ENCODE peak calls at places on chromosomes 7 and 10, in ten cellular contexts. One of them, this sample, is unnamed.

GRCh38 chr7:125149151-125149550 is 219.5 kb upstream of the POT1 start:
- DNase-seq in CD4-positive, alpha-beta memory T cell: no peak
- DNase-seq in psoas muscle: no peak
- DNase-seq in left ventricle myocardium inferior: no peak
- DNase-seq in right lobe of liver: no peak
- DNase-seq in gastrocnemius medialis: no peak
- DNase-seq in CD8-positive, alpha-beta T cell: no peak
- DNase-seq in lower lobe of right lung: no peak
- DNase-seq in cardiac muscle cell: peak; percentile 28
- DNase-seq in MM.1S: no peak
- DNase-seq in this sample: no peak

GRCh38 chr7:121294448-121294992 is 34.3 kb upstream of the WNT16 start:
- DNase-seq in right lobe of liver: no peak
- DNase-seq in MM.1S: no peak
- DNase-seq in lower lobe of right lung: no peak
- DNase-seq in gastrocnemius medialis: no peak
- DNase-seq in cardiac muscle cell: no peak
- DNase-seq in CD4-positive, alpha-beta memory T cell: no peak
- DNase-seq in left ventricle myocardium inferior: no peak
- DNase-seq in psoas muscle: no peak
- DNase-seq in CD8-positive, alpha-beta T cell: no peak
- DNase-seq in this sample: no peak

GRCh38 chr7:66265566-66265965 is 60.4 kb downstream of the TPST1 start:
- DNase-seq in CD4-positive, alpha-beta memory T cell: no peak
- DNase-seq in MM.1S: peak; percentile 21
- DNase-seq in cardiac muscle cell: peak; percentile 43
- DNase-seq in right lobe of liver: no peak
- DNase-seq in lower lobe of right lung: no peak
- DNase-seq in CD8-positive, alpha-beta T cell: no peak
- DNase-seq in psoas muscle: no peak
- DNase-seq in left ventricle myocardium inferior: no peak
- DNase-seq in gastrocnemius medialis: no peak
- DNase-seq in this sample: no peak

GRCh38 chr7:92489634-92490033 is 11.9 kb upstream of the ERVW-1 start:
- DNase-seq in lower lobe of right lung: no peak
- DNase-seq in gastrocnemius medialis: peak; percentile 6
- DNase-seq in right lobe of liver: no peak
- DNase-seq in CD8-positive, alpha-beta T cell: no peak
- DNase-seq in CD4-positive, alpha-beta memory T cell: no peak
- DNase-seq in left ventricle myocardium inferior: no peak
- DNase-seq in psoas muscle: no peak
- DNase-seq in MM.1S: no peak
- DNase-seq in cardiac muscle cell: peak; percentile 51
- DNase-seq in this sample: no peak

GRCh38 chr10:87053121-87053520 is 33.0 kb downstream of the FAM25A start:
- DNase-seq in gastrocnemius medialis: peak; percentile 45
- DNase-seq in CD8-positive, alpha-beta T cell: no peak
- DNase-seq in right lobe of liver: peak; percentile 59
- DNase-seq in CD4-positive, alpha-beta memory T cell: no peak
- DNase-seq in psoas muscle: no peak
- DNase-seq in MM.1S: no peak
- DNase-seq in left ventricle myocardium inferior: peak; percentile 37
- DNase-seq in cardiac muscle cell: peak; percentile 8
- DNase-seq in lower lobe of right lung: no peak
- DNase-seq in this sample: no peak

GRCh38 chr10:76302936-76303656 is 871.7 kb downstream of the LRMDA start:
- DNase-seq in CD4-positive, alpha-beta memory T cell: no peak
- DNase-seq in psoas muscle: no peak
- DNase-seq in left ventricle myocardium inferior: no peak
- DNase-seq in MM.1S: no peak
- DNase-seq in cardiac muscle cell: peak; percentile 33
- DNase-seq in lower lobe of right lung: no peak
- DNase-seq in gastrocnemius medialis: no peak
- DNase-seq in right lobe of liver: no peak
- DNase-seq in CD8-positive, alpha-beta T cell: no peak
- DNase-seq in this sample: no peak

GRCh38 chr7:65371468-65371867 is 2.2 kb upstream of the ZNF92 start:
- DNase-seq in psoas muscle: no peak
- DNase-seq in right lobe of liver: no peak
- DNase-seq in CD8-positive, alpha-beta T cell: no peak
- DNase-seq in MM.1S: no peak
- DNase-seq in lower lobe of right lung: no peak
- DNase-seq in cardiac muscle cell: peak; percentile 11
- DNase-seq in CD4-positive, alpha-beta memory T cell: no peak
- DNase-seq in left ventricle myocardium inferior: no peak
- DNase-seq in gastrocnemius medialis: no peak
- DNase-seq in this sample: no peak

GRCh38 chr7:17506601-17507000 is 208.1 kb downstream of the AHR start:
- DNase-seq in left ventricle myocardium inferior: no peak
- DNase-seq in CD4-positive, alpha-beta memory T cell: no peak
- DNase-seq in gastrocnemius medialis: no peak
- DNase-seq in right lobe of liver: no peak
- DNase-seq in cardiac muscle cell: peak; percentile 34
- DNase-seq in lower lobe of right lung: no peak
- DNase-seq in CD8-positive, alpha-beta T cell: no peak
- DNase-seq in psoas muscle: no peak
- DNase-seq in MM.1S: no peak
- DNase-seq in this sample: no peak

GRCh38 chr10:132547421-132547861 is 9.9 kb downstream of the INPP5A start:
- DNase-seq in MM.1S: no peak
- DNase-seq in left ventricle myocardium inferior: peak; percentile 13
- DNase-seq in psoas muscle: peak; percentile 12
- DNase-seq in right lobe of liver: no peak
- DNase-seq in gastrocnemius medialis: no peak
- DNase-seq in lower lobe of right lung: no peak
- DNase-seq in CD4-positive, alpha-beta memory T cell: no peak
- DNase-seq in cardiac muscle cell: no peak
- DNase-seq in CD8-positive, alpha-beta T cell: peak; percentile 61
- DNase-seq in this sample: peak; percentile 82

GRCh38 chr10:132543916-132544743 is 6.5 kb downstream of the INPP5A start:
- DNase-seq in psoas muscle: peak; percentile 9
- DNase-seq in gastrocnemius medialis: no peak
- DNase-seq in CD8-positive, alpha-beta T cell: peak; percentile 47
- DNase-seq in cardiac muscle cell: no peak
- DNase-seq in left ventricle myocardium inferior: peak; percentile 11
- DNase-seq in MM.1S: no peak
- DNase-seq in right lobe of liver: peak; percentile 53
- DNase-seq in CD4-positive, alpha-beta memory T cell: peak; percentile 32
- DNase-seq in lower lobe of right lung: no peak
- DNase-seq in this sample: peak; percentile 79

GRCh38 chr10:132546567-132547420 is 9.2 kb downstream of the INPP5A start:
- DNase-seq in gastrocnemius medialis: no peak
- DNase-seq in CD4-positive, alpha-beta memory T cell: no peak
- DNase-seq in cardiac muscle cell: no peak
- DNase-seq in left ventricle myocardium inferior: peak; percentile 18
- DNase-seq in lower lobe of right lung: no peak
- DNase-seq in MM.1S: no peak
- DNase-seq in CD8-positive, alpha-beta T cell: no peak
- DNase-seq in psoas muscle: peak; percentile 18
- DNase-seq in right lobe of liver: peak; percentile 82
- DNase-seq in this sample: peak; percentile 83

GRCh38 chr10:132544744-132545658 is 7.4 kb downstream of the INPP5A start:
- DNase-seq in left ventricle myocardium inferior: peak; percentile 13
- DNase-seq in CD8-positive, alpha-beta T cell: peak; percentile 33
- DNase-seq in lower lobe of right lung: peak; percentile 26
- DNase-seq in cardiac muscle cell: no peak
- DNase-seq in gastrocnemius medialis: no peak
- DNase-seq in CD4-positive, alpha-beta memory T cell: peak; percentile 30
- DNase-seq in psoas muscle: peak; percentile 9
- DNase-seq in right lobe of liver: no peak
- DNase-seq in MM.1S: no peak
- DNase-seq in this sample: peak; percentile 81

DNA sequence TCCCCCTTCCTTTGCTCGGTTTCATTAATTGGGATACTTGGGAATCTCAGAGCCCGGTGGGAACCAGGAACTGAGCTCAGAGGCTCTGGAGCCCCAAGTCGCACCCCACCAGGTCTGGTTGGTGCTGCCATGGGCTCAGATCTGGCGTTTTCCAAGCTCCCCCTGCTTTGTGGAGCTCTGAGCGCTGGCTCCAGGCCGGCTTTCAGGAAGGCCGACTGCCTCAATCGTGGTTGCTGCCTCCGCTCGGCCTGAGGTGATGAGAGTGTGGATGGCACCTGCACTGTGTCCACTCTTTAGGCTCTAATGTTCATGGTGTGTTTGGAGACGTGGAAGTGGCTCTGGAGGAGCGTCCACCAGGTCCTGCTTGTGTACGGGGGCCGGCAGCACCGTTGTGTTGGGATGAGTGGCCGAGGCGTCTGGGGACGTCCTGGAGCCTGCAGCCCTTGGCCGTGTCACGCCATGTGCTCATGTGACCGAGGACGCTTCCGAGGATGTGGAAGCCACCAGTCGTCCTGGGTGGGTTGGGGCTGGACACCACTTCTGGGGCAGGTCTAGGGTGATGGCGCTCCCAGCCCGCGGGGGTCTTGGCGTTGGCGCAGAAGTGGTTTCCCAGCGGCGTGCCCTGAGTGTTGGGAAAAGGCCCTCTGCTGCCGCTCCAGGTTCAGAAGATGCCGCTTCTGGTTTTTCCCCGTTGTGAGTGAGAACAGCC is 8.2 kb downstream of the INPP5A start:
- DNase-seq in MM.1S: no peak
- DNase-seq in gastrocnemius medialis: no peak
- DNase-seq in lower lobe of right lung: no peak
- DNase-seq in CD4-positive, alpha-beta memory T cell: no peak
- DNase-seq in right lobe of liver: no peak
- DNase-seq in psoas muscle: no peak
- DNase-seq in left ventricle myocardium inferior: peak; percentile 12
- DNase-seq in cardiac muscle cell: no peak
- DNase-seq in CD8-positive, alpha-beta T cell: no peak
- DNase-seq in this sample: peak; percentile 77
- H3K4me1 ChIP-seq in MM.1S: no peaks in the 10 kb centered on the region
- H3K4me1 ChIP-seq in gastrocnemius medialis: peaks cover 69% of the 10 kb centered on the region
- H3K4me1 ChIP-seq in lower lobe of right lung: peaks cover 67% of the 10 kb centered on the region
- H3K4me1 ChIP-seq in CD4-positive, alpha-beta memory T cell: peaks cover 36% of the 10 kb centered on the region
- H3K4me1 ChIP-seq in right lobe of liver: peaks cover 18% of the 10 kb centered on the region
- H3K4me1 ChIP-seq in psoas muscle: peaks cover 63% of the 10 kb centered on the region
- H3K4me1 ChIP-seq in left ventricle myocardium inferior: peaks cover 93% of the 10 kb centered on the region
- H3K4me1 ChIP-seq in cardiac muscle cell: peaks cover 10% of the 10 kb centered on the region
- H3K4me1 ChIP-seq in CD8-positive, alpha-beta T cell: peaks cover 54% of the 10 kb centered on the region
- H3K4me1 ChIP-seq in this sample: peaks cover 46% of the 10 kb centered on the region

GRCh38 chr10:55820478-55820877 is 540.6 kb downstream of the ZWINT start:
- DNase-seq in gastrocnemius medialis: no peak
- DNase-seq in CD4-positive, alpha-beta memory T cell: no peak
- DNase-seq in cardiac muscle cell: no peak
- DNase-seq in CD8-positive, alpha-beta T cell: no peak
- DNase-seq in MM.1S: no peak
- DNase-seq in psoas muscle: no peak
- DNase-seq in left ventricle myocardium inferior: no peak
- DNase-seq in lower lobe of right lung: no peak
- DNase-seq in right lobe of liver: no peak
- DNase-seq in this sample: no peak

GRCh38 chr10:55820071-55820470 is 541.0 kb downstream of the ZWINT start:
- DNase-seq in CD8-positive, alpha-beta T cell: no peak
- DNase-seq in cardiac muscle cell: no peak
- DNase-seq in lower lobe of right lung: no peak
- DNase-seq in right lobe of liver: no peak
- DNase-seq in psoas muscle: no peak
- DNase-seq in left ventricle myocardium inferior: no peak
- DNase-seq in CD4-positive, alpha-beta memory T cell: no peak
- DNase-seq in gastrocnemius medialis: no peak
- DNase-seq in MM.1S: no peak
- DNase-seq in this sample: no peak

DNA sequence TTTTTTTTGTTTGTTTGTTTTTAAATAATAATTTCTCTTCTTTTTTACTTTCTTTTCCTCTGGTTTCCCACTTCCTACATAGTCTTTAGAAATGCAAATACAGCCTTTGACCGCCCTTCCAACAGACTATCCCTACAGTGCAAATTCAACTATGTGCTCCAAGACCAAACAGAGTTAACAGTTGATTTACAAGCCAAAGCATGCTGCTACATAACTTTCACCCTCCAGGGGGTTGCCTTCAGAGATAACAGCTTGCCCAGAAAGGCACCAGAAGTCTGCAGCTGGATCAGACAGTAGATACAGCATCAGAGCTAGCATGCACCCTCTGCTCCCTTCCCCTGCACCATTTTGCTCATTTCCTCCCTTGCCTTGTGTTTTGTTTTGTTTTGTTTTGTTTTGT is 539.0 kb downstream of the ZWINT start:
- DNase-seq in lower lobe of right lung: no peak
- DNase-seq in CD8-positive, alpha-beta T cell: no peak
- DNase-seq in gastrocnemius medialis: no peak
- DNase-seq in left ventricle myocardium inferior: no peak
- DNase-seq in right lobe of liver: no peak
- DNase-seq in psoas muscle: no peak
- DNase-seq in CD4-positive, alpha-beta memory T cell: no peak
- DNase-seq in MM.1S: no peak
- DNase-seq in cardiac muscle cell: no peak
- DNase-seq in this sample: no peak
- H3K27me3 ChIP-seq in lower lobe of right lung: no peaks in the 10 kb centered on the region
- H3K27me3 ChIP-seq in CD8-positive, alpha-beta T cell: no peaks in the 10 kb centered on the region
- H3K27me3 ChIP-seq in gastrocnemius medialis: no peaks in the 10 kb centered on the region
- H3K27me3 ChIP-seq in left ventricle myocardium inferior: no peaks in the 10 kb centered on the region
- H3K27me3 ChIP-seq in right lobe of liver: no peaks in the 10 kb centered on the region
- H3K27me3 ChIP-seq in psoas muscle: no peaks in the 10 kb centered on the region
- H3K27me3 ChIP-seq in CD4-positive, alpha-beta memory T cell: no peaks in the 10 kb centered on the region
- H3K27me3 ChIP-seq in MM.1S: no peaks in the 10 kb centered on the region
- H3K27me3 ChIP-seq in cardiac muscle cell: no peaks in the 10 kb centered on the region
- H3K27me3 ChIP-seq in this sample: no peaks in the 10 kb centered on the region

GRCh38 chr10:5661043-5661442 is 5.4 kb downstream of the ASB13 start:
- DNase-seq in CD4-positive, alpha-beta memory T cell: no peak
- DNase-seq in lower lobe of right lung: no peak
- DNase-seq in gastrocnemius medialis: no peak
- DNase-seq in MM.1S: no peak
- DNase-seq in left ventricle myocardium inferior: no peak
- DNase-seq in psoas muscle: no peak
- DNase-seq in CD8-positive, alpha-beta T cell: no peak
- DNase-seq in cardiac muscle cell: no peak
- DNase-seq in right lobe of liver: no peak
- DNase-seq in this sample: no peak

GRCh38 chr10:5656737-5657579 is 9.4 kb downstream of the ASB13 start:
- DNase-seq in right lobe of liver: no peak
- DNase-seq in psoas muscle: no peak
- DNase-seq in gastrocnemius medialis: no peak
- DNase-seq in left ventricle myocardium inferior: no peak
- DNase-seq in CD4-positive, alpha-beta memory T cell: peak; percentile 21
- DNase-seq in CD8-positive, alpha-beta T cell: no peak
- DNase-seq in lower lobe of right lung: no peak
- DNase-seq in cardiac muscle cell: no peak
- DNase-seq in MM.1S: peak; percentile 35
- DNase-seq in this sample: no peak

GRCh38 chr10:5662708-5663579 is 3.5 kb downstream of the ASB13 start:
- DNase-seq in lower lobe of right lung: no peak
- DNase-seq in psoas muscle: no peak
- DNase-seq in left ventricle myocardium inferior: no peak
- DNase-seq in right lobe of liver: no peak
- DNase-seq in MM.1S: no peak
- DNase-seq in CD4-positive, alpha-beta memory T cell: no peak
- DNase-seq in CD8-positive, alpha-beta T cell: no peak
- DNase-seq in cardiac muscle cell: no peak
- DNase-seq in gastrocnemius medialis: no peak
- DNase-seq in this sample: no peak

GRCh38 chr10:5659702-5660528 is 6.5 kb downstream of the ASB13 start:
- DNase-seq in psoas muscle: peak; percentile 62
- DNase-seq in CD8-positive, alpha-beta T cell: no peak
- DNase-seq in lower lobe of right lung: peak; percentile 78
- DNase-seq in cardiac muscle cell: peak; percentile 70
- DNase-seq in CD4-positive, alpha-beta memory T cell: no peak
- DNase-seq in MM.1S: no peak
- DNase-seq in left ventricle myocardium inferior: no peak
- DNase-seq in right lobe of liver: peak; percentile 79
- DNase-seq in gastrocnemius medialis: no peak
- DNase-seq in this sample: no peak

DNA sequence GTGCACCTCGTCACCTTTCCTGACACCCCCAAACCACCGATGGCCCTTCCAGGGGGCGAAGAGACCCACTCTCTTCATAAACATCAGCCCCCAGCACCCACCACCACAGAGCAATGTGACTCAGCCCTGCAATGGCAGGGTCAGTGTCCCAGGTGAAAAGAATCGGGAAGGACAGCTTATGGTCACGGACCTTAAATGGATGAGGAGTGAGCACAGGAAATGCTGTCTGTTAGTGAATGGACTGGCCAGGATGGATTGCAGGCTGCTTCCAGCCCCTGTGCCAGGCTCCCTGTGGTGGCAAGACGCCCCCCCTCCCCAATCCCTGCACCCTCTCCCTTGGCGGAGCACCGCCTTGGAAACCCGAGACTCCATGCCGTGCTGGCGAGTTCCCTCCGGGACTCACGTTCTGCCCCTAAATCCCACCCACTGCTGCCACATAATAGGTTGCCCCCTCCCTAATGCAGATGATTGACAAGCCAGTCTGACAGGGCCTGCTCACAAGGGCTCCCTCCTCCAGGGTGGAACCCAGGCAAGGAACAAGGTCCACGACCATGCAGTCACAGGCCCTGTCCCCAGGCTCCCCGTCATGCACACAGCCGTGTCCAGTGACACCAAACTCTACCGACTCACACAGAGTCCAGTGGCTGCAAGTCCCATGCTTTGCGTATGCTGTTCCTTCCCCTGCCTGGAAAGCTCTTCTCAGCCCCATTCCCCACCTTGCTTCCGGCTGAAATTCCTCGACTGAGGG is 7.3 kb downstream of the ASB13 start:
- DNase-seq in CD8-positive, alpha-beta T cell: no peak
- DNase-seq in lower lobe of right lung: no peak
- DNase-seq in right lobe of liver: no peak
- DNase-seq in gastrocnemius medialis: no peak
- DNase-seq in left ventricle myocardium inferior: no peak
- DNase-seq in psoas muscle: no peak
- DNase-seq in cardiac muscle cell: no peak
- DNase-seq in CD4-positive, alpha-beta memory T cell: no peak
- DNase-seq in MM.1S: no peak
- DNase-seq in this sample: peak; percentile 36
- H3K4me1 ChIP-seq in CD8-positive, alpha-beta T cell: peaks cover 13% of the 10 kb centered on the region
- H3K4me1 ChIP-seq in lower lobe of right lung: peaks cover 32% of the 10 kb centered on the region
- H3K4me1 ChIP-seq in right lobe of liver: peaks cover 61% of the 10 kb centered on the region
- H3K4me1 ChIP-seq in gastrocnemius medialis: peaks cover 7% of the 10 kb centered on the region
- H3K4me1 ChIP-seq in left ventricle myocardium inferior: no peaks in the 10 kb centered on the region
- H3K4me1 ChIP-seq in psoas muscle: no peaks in the 10 kb centered on the region
- H3K4me1 ChIP-seq in cardiac muscle cell: peaks cover 25% of the 10 kb centered on the region
- H3K4me1 ChIP-seq in CD4-positive, alpha-beta memory T cell: peaks cover 30% of the 10 kb centered on the region
- H3K4me1 ChIP-seq in MM.1S: peaks cover 23% of the 10 kb centered on the region
- H3K4me1 ChIP-seq in this sample: peaks cover 27% of the 10 kb centered on the region

GRCh38 chr10:43961523-43962345 is 313.1 kb upstream of the ZNF32 start:
- DNase-seq in left ventricle myocardium inferior: no peak
- DNase-seq in psoas muscle: no peak
- DNase-seq in gastrocnemius medialis: no peak
- DNase-seq in right lobe of liver: no peak
- DNase-seq in CD8-positive, alpha-beta T cell: no peak
- DNase-seq in MM.1S: no peak
- DNase-seq in CD4-positive, alpha-beta memory T cell: no peak
- DNase-seq in lower lobe of right lung: no peak
- DNase-seq in cardiac muscle cell: no peak
- DNase-seq in this sample: peak; percentile 46

GRCh38 chr10:43960477-43960876 is 311.8 kb upstream of the ZNF32 start:
- DNase-seq in left ventricle myocardium inferior: no peak
- DNase-seq in psoas muscle: no peak
- DNase-seq in lower lobe of right lung: no peak
- DNase-seq in MM.1S: no peak
- DNase-seq in cardiac muscle cell: no peak
- DNase-seq in CD8-positive, alpha-beta T cell: no peak
- DNase-seq in gastrocnemius medialis: no peak
- DNase-seq in CD4-positive, alpha-beta memory T cell: no peak
- DNase-seq in right lobe of liver: no peak
- DNase-seq in this sample: peak; percentile 43

GRCh38 chr10:43959854-43960415 is 311.3 kb upstream of the ZNF32 start:
- DNase-seq in CD8-positive, alpha-beta T cell: no peak
- DNase-seq in right lobe of liver: no peak
- DNase-seq in lower lobe of right lung: no peak
- DNase-seq in gastrocnemius medialis: no peak
- DNase-seq in psoas muscle: no peak
- DNase-seq in cardiac muscle cell: no peak
- DNase-seq in CD4-positive, alpha-beta memory T cell: no peak
- DNase-seq in left ventricle myocardium inferior: no peak
- DNase-seq in MM.1S: no peak
- DNase-seq in this sample: peak; percentile 27

GRCh38 chr10:43962346-43963191 is 313.9 kb upstream of the ZNF32 start:
- DNase-seq in CD4-positive, alpha-beta memory T cell: no peak
- DNase-seq in lower lobe of right lung: no peak
- DNase-seq in psoas muscle: no peak
- DNase-seq in CD8-positive, alpha-beta T cell: no peak
- DNase-seq in gastrocnemius medialis: no peak
- DNase-seq in cardiac muscle cell: no peak
- DNase-seq in MM.1S: no peak
- DNase-seq in left ventricle myocardium inferior: no peak
- DNase-seq in right lobe of liver: no peak
- DNase-seq in this sample: peak; percentile 41

GRCh38 chr10:43960981-43961380 is 312.3 kb upstream of the ZNF32 start:
- DNase-seq in gastrocnemius medialis: no peak
- DNase-seq in cardiac muscle cell: no peak
- DNase-seq in CD4-positive, alpha-beta memory T cell: no peak
- DNase-seq in lower lobe of right lung: no peak
- DNase-seq in left ventricle myocardium inferior: no peak
- DNase-seq in right lobe of liver: no peak
- DNase-seq in psoas muscle: no peak
- DNase-seq in CD8-positive, alpha-beta T cell: no peak
- DNase-seq in MM.1S: no peak
- DNase-seq in this sample: peak; percentile 13
- H3K27me3 ChIP-seq in gastrocnemius medialis: no peaks in the 10 kb centered on the region
- H3K27me3 ChIP-seq in cardiac muscle cell: no peaks in the 10 kb centered on the region
- H3K27me3 ChIP-seq in CD4-positive, alpha-beta memory T cell: no peaks in the 10 kb centered on the region
- H3K27me3 ChIP-seq in lower lobe of right lung: no peaks in the 10 kb centered on the region
- H3K27me3 ChIP-seq in left ventricle myocardium inferior: no peaks in the 10 kb centered on the region
- H3K27me3 ChIP-seq in right lobe of liver: no peaks in the 10 kb centered on the region
- H3K27me3 ChIP-seq in psoas muscle: no peaks in the 10 kb centered on the region
- H3K27me3 ChIP-seq in CD8-positive, alpha-beta T cell: no peaks in the 10 kb centered on the region
- H3K27me3 ChIP-seq in MM.1S: no peaks in the 10 kb centered on the region
- H3K27me3 ChIP-seq in this sample: no peaks in the 10 kb centered on the region